ENCODE peak calls at places on chromosomes 16 and 17, in eight cellular contexts. One of them, this sample, is unnamed.

GRCh38 chr17:1301546-1301945 is 22.1 kb downstream of the TRARG1 start:
- DNase-seq in HS-5: no peak
- DNase-seq in SW480: no peak
- DNase-seq in anterior cingulate cortex: no peak
- DNase-seq in midbrain: no peak
- DNase-seq in effector memory CD8-positive, alpha-beta T cell: no peak
- DNase-seq in foreskin melanocyte: no peak
- DNase-seq in mucosa of descending colon: no peak
- DNase-seq in this sample: no peak

GRCh38 chr16:4894276-4895150 is 42.4 kb downstream of the PPL start:
- DNase-seq in effector memory CD8-positive, alpha-beta T cell: no peak
- DNase-seq in anterior cingulate cortex: no peak
- DNase-seq in SW480: no peak
- DNase-seq in HS-5: no peak
- DNase-seq in mucosa of descending colon: no peak
- DNase-seq in foreskin melanocyte: no peak
- DNase-seq in midbrain: no peak
- DNase-seq in this sample: no peak

GRCh38 chr16:25258856-25259179 is 1.2 kb upstream of the ZKSCAN2 start:
- DNase-seq in SW480: no peak
- DNase-seq in foreskin melanocyte: no peak
- DNase-seq in HS-5: no peak
- DNase-seq in effector memory CD8-positive, alpha-beta T cell: no peak
- DNase-seq in midbrain: no peak
- DNase-seq in mucosa of descending colon: no peak
- DNase-seq in anterior cingulate cortex: no peak
- DNase-seq in this sample: no peak

GRCh38 chr17:21288581-21289017 is 4.1 kb downstream of the MAP2K3 start:
- DNase-seq in midbrain: no peak
- DNase-seq in mucosa of descending colon: peak
- DNase-seq in HS-5: no peak
- DNase-seq in foreskin melanocyte: no peak
- DNase-seq in anterior cingulate cortex: no peak
- DNase-seq in SW480: no peak
- DNase-seq in effector memory CD8-positive, alpha-beta T cell: no peak
- DNase-seq in this sample: no peak

GRCh38 chr16:59635674-59636073 is 901.6 kb upstream of the GOT2 start:
- DNase-seq in midbrain: no peak
- DNase-seq in SW480: no peak
- DNase-seq in effector memory CD8-positive, alpha-beta T cell: no peak
- DNase-seq in HS-5: peak
- DNase-seq in foreskin melanocyte: peak
- DNase-seq in mucosa of descending colon: no peak
- DNase-seq in anterior cingulate cortex: no peak
- DNase-seq in this sample: no peak

GRCh38 chr17:77560417-77560816 is 398.1 kb upstream of the TNRC6C start:
- DNase-seq in HS-5: no peak
- DNase-seq in mucosa of descending colon: no peak
- DNase-seq in effector memory CD8-positive, alpha-beta T cell: no peak
- DNase-seq in anterior cingulate cortex: no peak
- DNase-seq in SW480: no peak
- DNase-seq in foreskin melanocyte: no peak
- DNase-seq in midbrain: no peak
- DNase-seq in this sample: no peak

GRCh38 chr16:84175351-84176081 is 11.3 kb downstream of the TAF1C start:
- DNase-seq in HS-5: no peak
- DNase-seq in effector memory CD8-positive, alpha-beta T cell: peak
- DNase-seq in foreskin melanocyte: peak
- DNase-seq in midbrain: peak
- DNase-seq in mucosa of descending colon: no peak
- DNase-seq in SW480: peak
- DNase-seq in anterior cingulate cortex: no peak
- DNase-seq in this sample: peak

GRCh38 chr16:19804538-19805323 is 79.9 kb downstream of the GPRC5B start:
- DNase-seq in SW480: peak
- DNase-seq in HS-5: no peak
- DNase-seq in anterior cingulate cortex: no peak
- DNase-seq in effector memory CD8-positive, alpha-beta T cell: no peak
- DNase-seq in foreskin melanocyte: no peak
- DNase-seq in mucosa of descending colon: peak
- DNase-seq in midbrain: no peak
- DNase-seq in this sample: peak

GRCh38 chr16:2584742-2585650 is 47.2 kb downstream of the PDPK1 start:
- DNase-seq in foreskin melanocyte: no peak
- DNase-seq in midbrain: peak
- DNase-seq in HS-5: no peak
- DNase-seq in mucosa of descending colon: peak
- DNase-seq in effector memory CD8-positive, alpha-beta T cell: no peak
- DNase-seq in SW480: no peak
- DNase-seq in anterior cingulate cortex: no peak
- DNase-seq in this sample: no peak

GRCh38 chr16:7548796-7549318 is 216.2 kb downstream of the RBFOX1 start:
- DNase-seq in SW480: no peak
- DNase-seq in HS-5: no peak
- DNase-seq in mucosa of descending colon: no peak
- DNase-seq in midbrain: no peak
- DNase-seq in anterior cingulate cortex: no peak
- DNase-seq in effector memory CD8-positive, alpha-beta T cell: no peak
- DNase-seq in foreskin melanocyte: no peak
- DNase-seq in this sample: no peak